ENCODE peak calls at places on chromosomes 4 and X, in seven cellular contexts. K, I, C, U, X, V and J are unnamed samples.

GRCh38 chr4:1055721-1056590 is 44.5 kb downstream of the FGFRL1 start:
- DNase-seq in K (peak; percentile 71), I (no peak), C (peak; percentile 66), U (no peak), X (peak; percentile 15), V (no peak), J (no peak)

GRCh38 chr4:139555073-139555704 is 830 bp downstream of the SETD7 start:
- DNase-seq in K (peak; percentile 89), I (peak; percentile 91), C (peak; percentile 96), U (peak; percentile 69), X (peak; percentile 94), V (no peak), J (peak; percentile 94)

GRCh38 chr4:8457646-8458045 is 17.1 kb downstream of the TRMT44 start:
- DNase-seq in K (no peak), I (no peak), C (no peak), U (no peak), X (no peak), V (no peak), J (no peak)

GRCh38 chr4:158020734-158021346 is 152.0 kb downstream of the GASK1B start:
- DNase-seq in K (no peak), I (peak; percentile 51), C (no peak), U (peak; percentile 47), X (peak; percentile 65), V (peak; percentile 44), J (no peak)

GRCh38 chr4:109472343-109472761 is 38.7 kb downstream of the SEC24B start:
- DNase-seq in K (no peak), I (peak; percentile 7), C (no peak), U (no peak), X (no peak), V (no peak), J (no peak)

GRCh38 chr4:123390846-123391456 is 5.6 kb upstream of the SPRY1 start:
- DNase-seq in K (no peak), I (peak; percentile 5), C (no peak), U (peak; percentile 4), X (no peak), V (no peak), J (no peak)

GRCh38 chr4:151745727-151746231 is 15.0 kb downstream of the GATB start:
- DNase-seq in K (no peak), I (no peak), C (no peak), U (no peak), X (no peak), V (no peak), J (no peak)

GRCh38 chrX:23789386-23790146 is 6.6 kb downstream of the SAT1 start:
- DNase-seq in K (no peak), I (no peak), C (no peak), U (no peak), X (no peak), V (no peak), J (no peak)

GRCh38 chr4:102439835-102440234 is 61.3 kb upstream of the NFKB1 start:
- DNase-seq in K (no peak), I (peak; percentile 66), C (no peak), U (no peak), X (peak; percentile 20), V (peak; percentile 61), J (no peak)

GRCh38 chrX:134932528-134933217 is 58.1 kb upstream of the SMIM10 start:
- DNase-seq in K (no peak), I (no peak), C (no peak), U (no peak), X (no peak), V (peak; percentile 55), J (no peak)

GRCh38 chr4:147913137-147913536 is 181.2 kb downstream of the ARHGAP10 start:
- DNase-seq in K (no peak), I (no peak), C (no peak), U (no peak), X (no peak), V (no peak), J (no peak)

GRCh38 chr4:87078987-87079469 is 141.4 kb downstream of the KLHL8 start:
- DNase-seq in K (peak; percentile 27), I (no peak), C (peak; percentile 81), U (no peak), X (peak; percentile 57), V (no peak), J (no peak)
- H3K27ac ChIP-seq in K (no peak overlapping the region), I (no peak overlapping the region), C (peak overlapping the region; percentile 87), U (no peak overlapping the region), X (peak overlapping the region; percentile 68), V (no peak overlapping the region), J (peak overlapping the region; percentile 67)

GRCh38 chr4:83010522-83011318 is at the start of gene LIN54:
- DNase-seq in K (peak; percentile 74), I (peak; percentile 75), C (peak; percentile 92), U (peak; percentile 27), X (peak; percentile 69), V (peak; percentile 90), J (peak; percentile 84)
- TF ChIP-seq POLR2A in K (no peak), I (no peak), C (no peak), U (no peak), X (no peak), V (peak; percentile 82), J (no peak)

GRCh38 chr4:89259435-89260028 is 48.1 kb downstream of the GPRIN3 start:
- DNase-seq in K (no peak), I (no peak), C (no peak), U (no peak), X (no peak), V (no peak), J (no peak)
- H3K27ac ChIP-seq in K (no peak overlapping the region), I (peak overlapping the region; percentile 48), C (no peak overlapping the region), U (no peak overlapping the region), X (no peak overlapping the region), V (no peak overlapping the region), J (peak overlapping the region; percentile 64)

GRCh38 chr4:145097821-145098674 is at the start of the genes ABCE1 and ANAPC10:
- DNase-seq in K (peak; percentile 94), I (peak; percentile 96), C (peak; percentile 98), U (peak; percentile 96), X (peak; percentile 96), V (peak; percentile 94), J (peak; percentile 95)
- TF ChIP-seq POLR2A in K (peak; percentile 62), I (peak; percentile 73), C (peak; percentile 32), U (peak; percentile 82), X (peak; percentile 61), V (peak; percentile 97), J (peak; percentile 41)

GRCh38 chr4:159162576-159162975 is 59.7 kb downstream of the RAPGEF2 start:
- DNase-seq in K (no peak), I (no peak), C (no peak), U (no peak), X (no peak), V (no peak), J (no peak)
- H3K27ac ChIP-seq in K (no peak overlapping the region), I (no peak overlapping the region), C (no peak overlapping the region), U (no peak overlapping the region), X (no peak overlapping the region), V (no peak overlapping the region), J (no peak overlapping the region)

GRCh38 chrX:129777218-129777768 is 2.5 kb upstream of the SASH3 start:
- DNase-seq in K (no peak), I (no peak), C (no peak), U (no peak), X (no peak), V (peak; percentile 19), J (peak; percentile 54)
- TF ChIP-seq POLR2A in K (no peak), I (no peak), C (no peak), U (no peak), X (no peak), V (no peak), J (no peak)

GRCh38 chr4:73156394-73156793 is 86.9 kb upstream of the COX18 start:
- DNase-seq in K (no peak), I (no peak), C (no peak), U (no peak), X (no peak), V (no peak), J (no peak)
- H3K27ac ChIP-seq in K (no peak overlapping the region), I (no peak overlapping the region), C (no peak overlapping the region), U (no peak overlapping the region), X (no peak overlapping the region), V (no peak overlapping the region), J (no peak overlapping the region)

GRCh38 chr4:74166823-74167222 is 8.9 kb downstream of the MTHFD2L start:
- DNase-seq in K (no peak), I (no peak), C (no peak), U (no peak), X (no peak), V (no peak), J (no peak)

GRCh38 chr4:74166135-74166534 is 8.2 kb downstream of the MTHFD2L start:
- DNase-seq in K (no peak), I (no peak), C (no peak), U (no peak), X (no peak), V (no peak), J (no peak)

GRCh38 chr4:74168841-74169240 is 10.9 kb downstream of the MTHFD2L start:
- DNase-seq in K (no peak), I (no peak), C (no peak), U (no peak), X (no peak), V (no peak), J (no peak)

GRCh38 chr4:74161676-74162450 is 3.9 kb downstream of the MTHFD2L start:
- DNase-seq in K (no peak), I (no peak), C (no peak), U (no peak), X (no peak), V (no peak), J (no peak)

DNA sequence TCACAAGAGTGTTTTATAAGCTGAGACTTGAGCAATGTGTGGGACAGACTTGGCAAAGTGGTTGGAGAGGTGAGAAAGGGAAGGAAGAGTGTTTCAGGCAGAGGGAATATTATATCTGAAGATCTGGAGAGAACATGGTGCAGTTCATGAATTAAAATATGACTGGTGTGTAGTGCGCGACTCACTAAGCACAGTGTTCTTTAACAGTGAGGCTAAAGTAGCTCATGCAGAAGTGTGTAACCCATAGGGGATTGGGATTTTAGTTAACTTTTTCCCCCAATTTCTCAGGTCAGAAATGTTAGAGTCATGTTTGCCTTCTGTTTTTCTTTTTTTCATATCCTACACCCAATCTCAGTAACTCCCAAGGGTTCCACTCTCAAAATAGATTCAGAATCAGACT is 9.7 kb downstream of the MTHFD2L start:
- DNase-seq in K (no peak), I (no peak), C (no peak), U (no peak), X (no peak), V (no peak), J (no peak)
- TF ChIP-seq POLR2A in K (no peak), I (no peak), C (no peak), U (no peak), X (no peak), V (no peak), J (no peak)